ENCODE peak calls at places on chromosome 3, in five cellular contexts. M is Right ventricle myocardium superior, Y is T-cell, L is hippocampal formation, N is GM23248. R is an unnamed sample.

GRCh38 chr3:28103871-28104270 is 137.5 kb upstream of the CMC1 start:
- DNase-seq in M (no peak), N (no peak), Y (no peak), L (no peak), R (no peak)

GRCh38 chr3:105274958-105275357 is 91.8 kb upstream of the ALCAM start:
- DNase-seq in L (no peak), M (no peak), Y (no peak), N (peak; percentile 70), R (peak; percentile 82)

GRCh38 chr3:64740232-64740631 is 52.4 kb upstream of the ADAMTS9 start:
- DNase-seq in N (peak; percentile 35), L (no peak), M (no peak), Y (no peak), R (peak; percentile 69)

GRCh38 chr3:127350172-127351050 is 62.6 kb upstream of the PRR20G start:
- DNase-seq in L (no peak), M (no peak), N (no peak), Y (no peak), R (no peak)

GRCh38 chr3:123297627-123297899 is 95.8 kb downstream of the SEC22A start:
- DNase-seq in N (no peak), L (no peak), Y (no peak), M (no peak), R (no peak)

GRCh38 chr3:19811689-19812088 is 122.3 kb downstream of the EFHB start:
- DNase-seq in L (no peak), M (no peak), Y (no peak), N (no peak), R (no peak)

GRCh38 chr3:7504886-7505775 is 644.2 kb downstream of the GRM7 start:
- DNase-seq in N (no peak), L (no peak), Y (no peak), M (no peak), R (peak; percentile 81)

GRCh38 chr3:48422272-48422671 is 7.6 kb downstream of the PLXNB1 start:
- DNase-seq in N (no peak), M (no peak), L (no peak), Y (no peak), R (no peak)

GRCh38 chr3:155312781-155313180 is 19.3 kb upstream of the STRIT1 start:
- DNase-seq in N (peak; percentile 46), M (no peak), Y (no peak), L (no peak), R (peak; percentile 40)

GRCh38 chr3:154888386-154888785 is 191.7 kb upstream of the MME start:
- DNase-seq in L (no peak), Y (no peak), M (no peak), N (no peak), R (no peak)

R was measured in fibroblast of mammary gland.